ENCODE peak calls at places on chromosomes 4 and X, in five cellular contexts. F, Z, G, X and I are unnamed samples.

GRCh38 chrX:16311671-16312070 is 144.4 kb downstream of the MAGEB17 start:
- DNase-seq in Z (no peak), X (no peak), F (no peak), G (no peak), I (no peak)

GRCh38 chr4:121736735-121737351 is 28.1 kb downstream of the SMIM43 start:
- DNase-seq in X (peak), F (no peak), Z (peak), G (no peak), I (no peak)

GRCh38 chr4:108060164-108060563 is 70.5 kb downstream of the HADH start:
- DNase-seq in G (no peak), F (no peak), X (no peak), Z (peak), I (no peak)

GRCh38 chr4:159547645-159548308 is 444.9 kb downstream of the RAPGEF2 start:
- DNase-seq in F (no peak), Z (no peak), G (no peak), X (no peak), I (no peak)

GRCh38 chr4:105145913-105146285 is 777 bp upstream of the TET2 start:
- DNase-seq in F (peak), Z (no peak), X (no peak), G (no peak), I (peak)

GRCh38 chr4:90171491-90171890 is 44.3 kb downstream of the CCSER1 start:
- DNase-seq in G (no peak), F (no peak), Z (no peak), X (no peak), I (no peak)

GRCh38 chr4:151771664-151772063 is 10.9 kb upstream of the GATB start:
- DNase-seq in X (no peak), F (no peak), G (no peak), Z (no peak), I (no peak)

GRCh38 chr4:98802673-98803286 is 126.2 kb downstream of the EIF4E start:
- DNase-seq in F (no peak), G (no peak), Z (no peak), X (no peak), I (no peak)

GRCh38 chrX:73831500-73831899 is 268.5 kb downstream of the CHIC1 start:
- DNase-seq in Z (no peak), G (no peak), X (no peak), F (no peak), I (no peak)

GRCh38 chr4:56641494-56642051 is 39.5 kb downstream of the HOPX start:
- DNase-seq in Z (no peak), G (no peak), X (no peak), F (no peak), I (no peak)

GRCh38 chr4:143626134-143626859 is 74.2 kb downstream of the FREM3 start:
- DNase-seq in F (no peak), X (no peak), Z (no peak), G (no peak), I (no peak)

GRCh38 chr4:137740192-137740591 is 207.9 kb upstream of the PCDH18 start:
- DNase-seq in Z (no peak), F (no peak), X (no peak), G (no peak), I (no peak)

GRCh38 chr4:7034262-7035081 is 8.7 kb upstream of the TADA2B start:
- DNase-seq in Z (peak), X (no peak), F (no peak), G (no peak), I (no peak)

GRCh38 chr4:4735136-4735754 is 124.2 kb upstream of the MSX1 start:
- DNase-seq in G (no peak), F (no peak), X (no peak), Z (no peak), I (no peak)

GRCh38 chr4:40829586-40829985 is 79.8 kb downstream of the NSUN7 start:
- DNase-seq in G (no peak), Z (no peak), F (no peak), X (no peak), I (no peak)

GRCh38 chr4:120630432-120630831 is 292.1 kb downstream of the PRDM5 start:
- DNase-seq in Z (no peak), G (no peak), X (no peak), F (no peak), I (no peak)

GRCh38 chrX:16278927-16279326 is 111.6 kb downstream of the MAGEB17 start:
- DNase-seq in F (no peak), Z (no peak), X (no peak), G (no peak), I (no peak)

GRCh38 chrX:45710081-45710801 is 509.6 kb upstream of the DIPK2B start:
- DNase-seq in X (no peak), F (peak), Z (no peak), G (no peak), I (no peak)

GRCh38 chrX:427812-428725 is 41.4 kb upstream of the PPP2R3B start:
- DNase-seq in G (no peak), Z (no peak), F (no peak), X (no peak), I (no peak)